ENCODE peak calls at places on chromosomes 6 and 20, in four cellular contexts. E, L, M and R are unnamed samples.

GRCh38 chr20:50434653-50435396 is 75.4 kb upstream of the PTPN1 start:
- DNase-seq in E (no peak), L (peak), M (no peak), R (no peak)

GRCh38 chr6:51893356-51893755 is 194.1 kb downstream of the PKHD1 start:
- DNase-seq in E (no peak), L (no peak), M (no peak), R (no peak)

GRCh38 chr6:43086022-43086658 is 10.0 kb downstream of the PTK7 start:
- DNase-seq in E (no peak), L (peak), M (no peak), R (no peak)

GRCh38 chr6:61887425-61887824 is 398.6 kb downstream of the KHDRBS2 start:
- DNase-seq in E (no peak), L (no peak), M (no peak), R (no peak)

GRCh38 chr6:159758031-159759001 is 3.5 kb upstream of the ACAT2 start:
- DNase-seq in E (no peak), L (peak), M (no peak), R (no peak)

GRCh38 chr6:79808846-79809245 is 138.5 kb downstream of the ELOVL4 start:
- DNase-seq in E (no peak), L (no peak), M (no peak), R (no peak)

GRCh38 chr6:168179133-168179532 is 100.1 kb upstream of the FRMD1 start:
- DNase-seq in E (no peak), L (no peak), M (no peak), R (no peak)

GRCh38 chr6:159720708-159721107 is 6.6 kb upstream of the WTAP start:
- DNase-seq in E (peak), L (peak), M (no peak), R (peak)

GRCh38 chr6:169971171-169971861 is 219.9 kb downstream of the ERMARD start:
- DNase-seq in E (no peak), L (no peak), M (no peak), R (peak)

GRCh38 chr6:47545223-47545622 is 67.6 kb downstream of the CD2AP start:
- DNase-seq in E (no peak), L (no peak), M (no peak), R (no peak)

GRCh38 chr6:142088858-142089216 is 43.9 kb upstream of the GJE1 start:
- DNase-seq in E (no peak), L (peak), M (peak), R (peak)

GRCh38 chr6:21742238-21742660 is 148.7 kb downstream of the SOX4 start:
- DNase-seq in E (no peak), L (peak), M (no peak), R (no peak)

GRCh38 chr20:48661575-48662473 is 166.0 kb downstream of the PREX1 start:
- DNase-seq in E (no peak), L (peak), M (no peak), R (no peak)

GRCh38 chr20:43699941-43700565 is 26.7 kb downstream of the GTSF1L start:
- DNase-seq in E (no peak), L (no peak), M (no peak), R (no peak)

GRCh38 chr20:35232575-35232974 is 6.1 kb downstream of the MMP24 start:
- DNase-seq in E (no peak), L (peak), M (no peak), R (no peak)

GRCh38 chr20:62723768-62724420 is 15.3 kb downstream of the NTSR1 start:
- DNase-seq in E (no peak), L (no peak), M (peak), R (no peak)

GRCh38 chr6:31402324-31403282 is 792 bp upstream of the MICA start:
- DNase-seq in E (peak), L (peak), M (no peak), R (peak)

GRCh38 chr6:10837692-10837996 is 695 bp downstream of the MAK start:
- DNase-seq in E (peak), L (no peak), M (no peak), R (no peak)

GRCh38 chr20:5119435-5120188 is at the start of gene PCNA:
- DNase-seq in E (peak), L (peak), M (peak), R (peak)

GRCh38 chr6:137157601-137158000 is 15.8 kb downstream of the IL22RA2 start:
- DNase-seq in E (peak), L (no peak), M (no peak), R (no peak)

GRCh38 chr20:61590236-61590635 is 338.2 kb downstream of the CDH4 start:
- DNase-seq in E (no peak), L (no peak), M (no peak), R (no peak)

GRCh38 chr20:61449916-61450315 is 197.9 kb downstream of the CDH4 start:
- DNase-seq in E (no peak), L (peak), M (no peak), R (no peak)

DNA sequence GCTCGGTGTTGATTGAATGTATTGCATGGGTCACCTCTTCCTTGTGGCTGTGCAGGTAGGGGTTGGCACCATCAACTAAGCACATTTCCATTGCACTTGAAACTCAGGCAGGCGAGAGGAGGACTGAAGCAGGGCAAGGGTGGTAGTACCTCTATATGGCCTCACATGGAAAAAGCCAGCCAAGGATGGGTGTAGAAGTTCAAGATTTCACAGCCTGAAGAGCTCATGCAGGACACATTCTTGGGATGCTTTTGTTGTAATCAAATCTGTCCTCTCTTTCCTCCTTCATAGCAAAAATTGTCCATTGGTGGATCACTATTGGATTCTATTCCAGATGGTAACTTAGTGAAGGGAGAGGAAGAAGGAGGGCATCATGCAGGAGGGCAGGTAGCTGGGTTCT is 278.5 kb upstream of the ARID1B start:
- DNase-seq in E (no peak), L (no peak), M (no peak), R (no peak)
- TF ChIP-seq CTCF in E (no peak), L (no peak), M (no peak), R (no peak)

GRCh38 chr6:158344534-158344933 is 32.3 kb downstream of the TULP4 start:
- DNase-seq in E (no peak), L (no peak), M (no peak), R (no peak)
- TF ChIP-seq CTCF in E (no peak), L (no peak), M (no peak), R (no peak)

DNA sequence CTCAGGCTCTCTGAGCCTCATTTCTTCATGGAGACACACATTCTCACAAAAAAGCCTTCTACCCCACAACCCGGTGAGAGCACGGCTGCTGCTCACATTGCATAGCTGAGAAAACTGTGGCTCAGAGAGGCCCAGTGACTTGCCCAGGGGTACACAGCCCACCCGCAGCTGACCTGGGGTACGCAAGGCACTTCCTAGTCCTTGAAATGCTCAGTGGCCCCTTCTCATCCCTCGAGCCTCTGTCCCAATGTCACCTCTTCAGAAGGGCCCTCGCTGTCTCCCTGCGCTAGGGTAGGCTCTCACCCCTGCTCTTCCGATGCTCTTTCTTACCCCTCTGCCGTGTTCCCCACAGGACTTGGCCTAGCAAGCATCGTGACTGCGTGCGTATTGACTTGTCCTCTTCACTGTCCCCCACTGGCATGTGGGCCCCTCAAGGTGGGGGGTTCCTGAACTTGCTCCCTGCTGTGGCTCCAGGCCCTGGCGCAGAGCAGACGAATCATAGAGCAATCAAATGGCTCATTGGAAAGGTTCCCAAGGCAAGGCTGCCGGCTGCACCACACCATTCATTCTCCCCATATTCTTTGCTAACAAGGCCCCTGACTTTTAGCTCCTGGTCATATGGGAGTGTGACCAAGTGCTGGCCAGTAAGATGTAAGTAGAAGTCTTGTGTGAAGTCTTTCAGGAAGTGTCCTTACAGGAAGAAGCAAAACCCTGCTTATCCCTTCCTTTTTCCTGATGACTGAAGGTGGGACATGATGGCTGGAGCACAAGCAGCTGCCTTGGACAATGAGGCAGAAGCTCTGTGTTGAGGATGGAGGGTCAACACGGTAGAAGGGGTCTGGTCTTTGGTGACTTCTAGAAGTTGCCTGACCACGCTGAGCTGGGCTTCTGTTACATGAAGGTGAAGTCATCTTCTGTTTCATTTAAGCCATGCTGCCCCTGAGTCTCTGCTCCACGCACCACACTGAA is 22.7 kb downstream of the PCK1 start:
- DNase-seq in E (no peak), L (no peak), M (no peak), R (no peak)
- TF ChIP-seq CTCF in E (no peak), L (no peak), M (no peak), R (peak)

GRCh38 chr6:99349620-99350141 is at the start of gene FAXC:
- DNase-seq in E (peak), L (no peak), M (peak), R (peak)
- TF ChIP-seq CTCF in E (peak), L (peak), M (peak), R (no peak)

GRCh38 chr6:153058291-153058690 is 55.8 kb upstream of the MTRF1L start:
- DNase-seq in E (no peak), L (peak), M (no peak), R (no peak)

GRCh38 chr6:153058909-153059308 is 56.4 kb upstream of the MTRF1L start:
- DNase-seq in E (no peak), L (peak), M (no peak), R (no peak)

GRCh38 chr6:153062516-153062915 is 60.0 kb upstream of the MTRF1L start:
- DNase-seq in E (no peak), L (no peak), M (no peak), R (no peak)

GRCh38 chr6:153059311-153059710 is 56.8 kb upstream of the MTRF1L start:
- DNase-seq in E (no peak), L (peak), M (no peak), R (no peak)

GRCh38 chr6:153059757-153060156 is 57.2 kb upstream of the MTRF1L start:
- DNase-seq in E (no peak), L (no peak), M (no peak), R (no peak)
- TF ChIP-seq CTCF in E (no peak), L (peak), M (no peak), R (no peak)

DNA sequence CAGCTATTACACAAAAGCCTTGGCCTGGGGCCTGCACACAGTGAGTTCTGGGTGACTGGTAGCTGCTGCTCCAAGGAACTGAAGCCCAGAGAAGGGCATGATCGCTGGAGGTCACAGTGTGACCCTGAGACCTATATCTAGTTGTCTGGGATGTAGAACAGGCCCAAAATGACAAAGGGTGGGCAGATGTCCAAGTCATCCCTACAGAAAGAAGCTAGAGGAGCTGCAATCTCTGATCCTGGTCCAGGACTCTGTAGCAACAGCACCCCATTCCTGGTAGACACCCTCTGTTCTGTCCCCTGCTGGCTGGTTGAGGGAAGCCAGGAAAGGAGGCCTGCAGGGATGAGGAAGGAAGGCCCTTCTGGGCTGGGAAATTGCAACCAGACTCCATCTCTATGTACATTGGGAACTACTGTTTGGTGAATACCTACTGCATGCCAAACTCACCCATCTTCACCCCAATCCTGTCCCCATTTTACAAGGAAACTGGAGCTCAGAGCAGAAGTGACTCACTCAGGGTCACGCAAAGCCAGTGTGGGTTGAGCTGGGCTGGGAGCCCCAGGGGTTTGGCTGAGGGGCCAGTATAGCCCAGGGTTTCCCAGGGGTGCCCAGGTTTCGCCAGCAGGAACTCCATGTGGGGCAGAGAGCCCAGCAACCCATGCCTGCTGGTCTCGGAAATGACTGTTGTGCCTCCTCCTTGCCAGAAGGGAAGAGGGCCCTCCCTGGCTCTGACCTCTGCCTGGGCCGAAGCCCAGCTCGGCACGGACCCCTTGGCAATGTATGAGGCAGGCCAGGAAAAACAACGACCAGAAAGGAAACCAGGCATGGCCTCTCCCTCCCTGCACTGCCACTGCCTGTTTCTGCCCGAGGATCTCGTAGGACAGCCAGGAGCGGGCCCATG is 44.9 kb upstream of the TLDC2 start:
- DNase-seq in E (no peak), L (peak), M (peak), R (no peak)
- TF ChIP-seq CTCF in E (peak), L (peak), M (no peak), R (no peak)

GRCh38 chr20:22303523-22303922 is 280.8 kb downstream of the FOXA2 start:
- DNase-seq in E (no peak), L (peak), M (no peak), R (no peak)
- TF ChIP-seq CTCF in E (no peak), L (peak), M (no peak), R (no peak)